ENCODE peak calls at places on chromosomes 13 and 19, in four cellular contexts. Z, O, K and M are unnamed samples. For H3K4me1, the result is how much of the 10 kb centered on the place peaks cover.

GRCh38 chr13:93218583-93218982 is 8.0 kb upstream of the GPC6 start:
- DNase-seq in O (no peak), Z (no peak), K (no peak), M (no peak)

GRCh38 chr13:28049880-28050871 is 50.2 kb downstream of the FLT3 start:
- DNase-seq in Z (no peak), O (peak), K (no peak), M (no peak)

GRCh38 chr13:64633948-64634347 is 2596.2 kb downstream of the PCDH9 start:
- DNase-seq in K (no peak), O (no peak), Z (no peak), M (no peak)

GRCh38 chr19:52963229-52963760 is 614 bp upstream of the ZNF816 start:
- DNase-seq in K (no peak), O (no peak), Z (no peak), M (no peak)

GRCh38 chr19:31675187-31675913 is 326.1 kb upstream of the TSHZ3 start:
- DNase-seq in K (no peak), Z (no peak), O (no peak), M (no peak)

GRCh38 chr13:100513987-100514670 is 74.5 kb downstream of the GGACT start:
- DNase-seq in O (no peak), Z (no peak), K (no peak), M (no peak)

GRCh38 chr19:56126983-56127780 is 6.1 kb upstream of the ZNF787 start:
- DNase-seq in K (no peak), Z (no peak), O (no peak), M (no peak)

GRCh38 chr19:4352701-4353121 is 9.3 kb downstream of the MPND start:
- DNase-seq in Z (no peak), K (no peak), O (peak), M (peak)

GRCh38 chr13:106468207-106468606 is 67.3 kb downstream of the EFNB2 start:
- DNase-seq in O (no peak), K (no peak), Z (no peak), M (no peak)

GRCh38 chr13:66780814-66781213 is 449.3 kb downstream of the PCDH9 start:
- DNase-seq in K (no peak), O (no peak), Z (no peak), M (no peak)

GRCh38 chr19:5396963-5397362 is 56.4 kb upstream of the PTPRS start:
- DNase-seq in Z (no peak), K (no peak), O (no peak), M (no peak)

GRCh38 chr19:5395996-5396939 is 55.7 kb upstream of the PTPRS start:
- DNase-seq in K (no peak), O (no peak), Z (no peak), M (no peak)

GRCh38 chr19:5395541-5395940 is 54.9 kb upstream of the PTPRS start:
- DNase-seq in Z (no peak), K (no peak), O (no peak), M (no peak)

GRCh38 chr19:5393088-5393487 is 52.5 kb upstream of the PTPRS start:
- DNase-seq in O (no peak), Z (no peak), K (no peak), M (no peak)

GRCh38 chr19:5394907-5395505 is 54.4 kb upstream of the PTPRS start:
- DNase-seq in Z (no peak), O (no peak), K (no peak), M (no peak)
- H3K4me1 ChIP-seq in Z (under half), O (under half), K (under half), M (under half)

GRCh38 chr19:13983213-13983889 is 22.8 kb downstream of the RFX1 start:
- DNase-seq in K (no peak), Z (no peak), O (no peak), M (peak)
- H3K4me3 ChIP-seq in K (no peak), Z (no peak), O (no peak), M (peak)

DNA sequence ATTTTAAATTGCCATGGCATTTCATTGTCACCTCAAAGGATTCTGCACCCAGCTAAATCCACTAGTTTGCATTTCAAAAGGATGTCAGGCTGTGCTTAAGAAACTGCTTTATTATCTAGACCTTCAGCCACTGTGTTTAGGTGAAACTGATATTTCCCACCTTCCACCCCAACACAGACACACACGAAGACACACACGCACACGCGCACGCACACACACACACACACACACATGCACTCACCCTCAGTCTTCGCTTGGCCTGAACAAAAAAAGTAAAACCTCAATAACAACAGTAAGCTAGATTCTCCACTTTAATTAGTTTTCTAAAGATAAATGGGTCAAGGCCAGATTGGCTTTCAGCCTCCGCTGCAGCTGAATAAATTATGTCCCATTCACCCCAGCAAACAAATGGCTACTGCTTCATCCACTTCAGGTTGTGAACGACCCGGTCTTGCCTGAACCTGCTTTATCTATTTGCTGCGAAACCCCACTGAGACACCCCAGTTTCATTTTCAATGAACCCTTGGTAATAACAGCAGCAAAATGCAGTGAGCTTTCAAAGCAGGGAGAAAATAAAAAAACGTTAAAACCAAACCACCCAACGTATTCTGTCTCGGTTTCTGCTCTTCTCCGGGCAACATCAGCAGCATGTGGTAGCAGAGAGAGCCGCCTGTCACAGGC is 166.8 kb downstream of the DCT start:
- DNase-seq in K (no peak), O (peak), Z (no peak), M (no peak)
- H3K4me1 ChIP-seq in K (under half), O (under half), Z (under half), M (under half)

GRCh38 chr19:35716735-35716984 is 1.1 kb upstream of the KMT2B start:
- DNase-seq in K (no peak), Z (no peak), O (no peak), M (no peak)
- H3K4me3 ChIP-seq in K (peak), Z (peak), O (peak), M (peak)